ENCODE peak calls at places on chromosomes 13 and 19, in nine cellular contexts. J, P, Z, R, G, L, B, W and E are unnamed samples.

GRCh38 chr19:14096272-14096992 is 5.9 kb upstream of the SAMD1 start:
- DNase-seq in P (no peak), L (no peak), B (no peak), Z (no peak), J (no peak), W (no peak), R (no peak), G (no peak), E (no peak)

GRCh38 chr13:111007209-111007608 is 92.3 kb upstream of the ANKRD10 start:
- DNase-seq in R (no peak), L (no peak), B (no peak), W (no peak), J (no peak), P (no peak), G (no peak), Z (no peak), E (no peak)

GRCh38 chr13:60051754-60052153 is 112.0 kb downstream of the DIAPH3 start:
- DNase-seq in P (no peak), W (no peak), G (no peak), Z (no peak), L (no peak), B (no peak), J (no peak), R (no peak), E (no peak)

GRCh38 chr13:49569993-49570689 is 15.2 kb downstream of the RCBTB1 start:
- DNase-seq in B (no peak), Z (no peak), G (no peak), P (no peak), J (no peak), R (peak; percentile 41), W (no peak), L (no peak), E (no peak)

GRCh38 chr19:33377586-33378475 is 4.3 kb downstream of the CEBPG start:
- DNase-seq in W (no peak), R (no peak), Z (no peak), B (peak; percentile 46), L (no peak), G (peak; percentile 40), P (no peak), J (no peak), E (no peak)

GRCh38 chr13:94352057-94352456 is 127.4 kb downstream of the DCT start:
- DNase-seq in L (no peak), R (no peak), B (no peak), J (no peak), P (no peak), Z (no peak), W (no peak), G (no peak), E (no peak)

GRCh38 chr13:110714798-110715394 is 1.4 kb downstream of the ING1 start:
- DNase-seq in Z (peak; percentile 66), P (peak; percentile 37), R (no peak), W (no peak), B (no peak), J (peak; percentile 66), L (no peak), G (peak; percentile 75), E (peak; percentile 67)

GRCh38 chr13:49125964-49126363 is 94.2 kb upstream of the MLNR start:
- DNase-seq in P (no peak), W (no peak), G (no peak), Z (no peak), R (no peak), J (no peak), L (no peak), B (no peak), E (no peak)

GRCh38 chr19:13986348-13986904 is 19.7 kb downstream of the RFX1 start:
- DNase-seq in Z (peak; percentile 91), L (peak; percentile 52), J (peak; percentile 48), W (no peak), B (peak; percentile 71), G (peak; percentile 98), R (peak; percentile 97), P (peak; percentile 49), E (peak; percentile 70)

DNA sequence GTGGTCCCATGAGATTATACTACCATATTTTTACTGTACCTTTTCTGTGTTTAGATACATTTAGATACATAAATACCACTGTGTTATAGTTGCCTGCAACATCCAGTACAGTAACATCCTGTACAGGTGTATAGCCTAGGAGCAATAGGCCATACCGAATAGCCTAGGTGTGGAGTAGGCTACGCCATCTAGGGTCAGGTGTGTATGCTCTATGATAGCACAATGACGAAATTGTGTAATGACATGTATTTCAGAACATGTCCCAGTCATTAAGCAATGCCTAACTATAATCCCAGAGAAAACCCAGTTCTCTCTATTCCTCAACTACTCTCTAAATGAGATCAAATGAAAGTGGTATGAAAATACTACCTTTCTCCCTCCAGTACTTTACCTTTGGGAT is 3.9 kb downstream of the SLC25A15 start:
- DNase-seq in L (no peak), P (no peak), B (no peak), Z (no peak), J (no peak), W (no peak), R (no peak), G (no peak), E (no peak)
- TF ChIP-seq CTCF in L (no peak), P (no peak), B (no peak), Z (no peak), J (no peak), W (no peak), R (no peak), G (no peak), E (no peak)

DNA sequence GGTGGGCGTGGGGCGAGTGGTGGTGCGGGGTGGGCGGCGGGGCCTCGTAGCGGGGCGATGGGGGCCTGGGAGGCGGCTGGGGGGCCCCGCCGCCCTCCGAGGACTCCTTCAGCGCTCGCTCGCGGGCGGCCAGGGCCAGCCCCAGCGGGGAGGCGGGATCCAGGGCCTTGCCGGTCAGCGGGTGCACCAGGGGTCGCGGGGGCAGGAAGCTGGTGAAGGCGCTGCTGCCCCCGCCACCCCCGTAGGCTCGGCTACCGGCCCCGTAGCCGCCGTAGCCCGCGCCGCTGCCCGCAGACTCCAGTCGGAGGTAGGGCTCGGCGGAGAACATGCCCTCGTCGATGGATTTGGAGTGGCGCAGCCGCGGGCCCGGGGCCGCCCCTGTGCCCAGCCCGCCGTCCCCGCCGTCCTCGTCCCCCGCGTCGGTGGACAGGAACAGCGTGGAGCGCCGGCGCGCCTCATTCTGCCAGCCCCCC is 18.6 kb downstream of the C19orf81 start:
- DNase-seq in G (no peak), J (no peak), R (no peak), W (no peak), B (no peak), Z (no peak), L (no peak), P (no peak), E (no peak)
- TF ChIP-seq CTCF in G (no peak), J (no peak), R (no peak), W (no peak), B (no peak), Z (no peak), L (no peak), P (no peak), E (no peak)

GRCh38 chr13:100464006-100464405 is 124.6 kb downstream of the GGACT start:
- DNase-seq in W (no peak), B (peak; percentile 13), J (no peak), R (no peak), P (no peak), Z (no peak), L (no peak), G (no peak), E (no peak)

GRCh38 chr13:100461309-100462035 is 127.1 kb downstream of the GGACT start:
- DNase-seq in R (no peak), B (no peak), Z (no peak), L (no peak), W (no peak), G (no peak), J (no peak), P (no peak), E (no peak)

GRCh38 chr13:100454876-100455275 is 133.7 kb downstream of the GGACT start:
- DNase-seq in W (no peak), J (no peak), P (no peak), L (peak; percentile 10), R (no peak), G (no peak), B (peak; percentile 23), Z (no peak), E (no peak)

GRCh38 chr13:100458673-100459072 is 129.9 kb downstream of the GGACT start:
- DNase-seq in W (no peak), P (no peak), G (no peak), B (no peak), J (no peak), Z (no peak), R (no peak), L (no peak), E (no peak)

DNA sequence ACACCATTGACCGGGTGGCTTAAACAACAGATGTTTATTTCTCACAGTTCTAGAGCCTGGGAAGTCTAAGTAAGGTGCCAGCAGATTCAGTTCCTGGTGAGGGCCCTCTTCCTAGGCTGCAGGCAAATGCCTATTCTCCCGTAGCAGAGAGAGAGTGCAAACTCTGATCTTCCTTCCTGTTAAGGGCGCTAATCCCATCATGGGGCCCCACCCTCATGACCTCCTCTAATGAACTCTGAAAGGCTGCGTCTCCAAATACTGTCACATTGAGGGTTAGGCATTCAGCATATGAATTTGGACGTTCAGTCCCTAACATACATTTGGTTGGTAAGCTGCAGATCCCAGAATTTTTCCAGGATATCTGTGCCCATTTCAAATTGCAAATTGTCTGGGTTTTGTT is 128.8 kb downstream of the GGACT start:
- DNase-seq in G (no peak), J (no peak), R (no peak), Z (no peak), W (no peak), P (no peak), B (no peak), L (no peak), E (no peak)
- TF ChIP-seq CTCF in G (no peak), J (no peak), R (no peak), Z (no peak), W (no peak), P (no peak), B (no peak), L (no peak), E (no peak)

GRCh38 chr19:18995804-18996241 is 37.5 kb downstream of the SUGP2 start:
- DNase-seq in W (peak; percentile 62), B (peak; percentile 86), Z (peak; percentile 83), R (no peak), L (peak; percentile 91), J (peak; percentile 35), G (peak; percentile 47), P (peak; percentile 45), E (peak; percentile 75)
- TF ChIP-seq CTCF in W (peak; percentile 80), B (peak; percentile 75), Z (peak; percentile 19), R (peak; percentile 57), L (peak; percentile 94), J (no peak), G (no peak), P (peak; percentile 63), E (peak; percentile 40)

DNA sequence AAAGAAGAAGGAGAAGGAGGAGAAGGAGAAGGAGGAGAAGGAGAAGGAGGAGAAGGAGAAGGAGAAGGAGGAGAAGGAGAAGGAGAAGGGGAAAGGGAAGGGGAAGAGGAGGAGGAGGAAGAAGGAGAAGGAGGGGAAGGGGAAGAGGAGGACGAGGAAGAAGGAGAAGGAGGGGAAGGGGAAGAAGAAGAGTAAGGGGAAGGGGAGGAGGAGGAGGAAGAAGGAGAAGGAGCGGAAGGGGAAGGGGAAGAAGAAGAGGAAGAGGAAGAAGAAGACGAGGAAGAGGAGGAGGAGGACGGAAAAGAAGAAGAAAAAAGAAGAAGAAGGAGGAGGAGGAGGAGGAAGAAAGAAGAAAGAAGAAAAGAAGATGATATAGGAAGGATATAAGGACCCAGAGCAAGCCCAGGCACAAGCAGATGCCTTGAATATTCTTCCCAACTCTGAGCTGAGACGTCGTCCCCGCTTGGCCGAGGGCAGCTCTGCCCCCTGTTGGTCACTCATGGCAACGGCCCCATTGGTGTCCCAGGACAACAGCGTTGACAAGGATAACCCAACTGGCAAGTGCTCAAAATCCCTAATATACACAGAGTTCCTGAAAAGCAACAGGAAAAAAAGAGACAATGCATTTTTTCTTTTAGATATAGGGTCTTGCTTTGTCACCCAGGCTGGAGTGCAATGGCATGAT is 30.6 kb upstream of the IGSF23 start:
- DNase-seq in L (no peak), W (no peak), P (peak; percentile 34), Z (no peak), R (peak; percentile 13), J (peak; percentile 50), B (no peak), G (peak; percentile 63), E (peak; percentile 48)
- TF ChIP-seq CTCF in L (peak; percentile 54), W (peak; percentile 80), P (peak; percentile 66), Z (peak; percentile 68), R (peak; percentile 59), J (peak; percentile 16), B (peak; percentile 52), G (peak; percentile 52), E (peak; percentile 49)